ENCODE peak calls at places on chromosomes 12 and 14, in nine cellular contexts. One of them, this sample, is unnamed.
A peak's percentile ranks its signal among the peaks of the same experiment; 100 is the strongest.

GRCh38 chr14:68655021-68655811 is 137.7 kb downstream of the ZFP36L1 start:
- DNase-seq in AG09309: no peak
- DNase-seq in omental fat pad: no peak
- DNase-seq in GM20000: no peak
- DNase-seq in AG04450: no peak
- DNase-seq in fibroblast of mammary gland: no peak
- DNase-seq in tibial nerve: no peak
- DNase-seq in CD4-positive, alpha-beta T cell: no peak
- DNase-seq in coronary artery: peak; percentile 64
- DNase-seq in this sample: no peak

GRCh38 chr12:14238224-14238792 is 127.2 kb upstream of the ATF7IP start:
- DNase-seq in AG09309: no peak
- DNase-seq in coronary artery: no peak
- DNase-seq in AG04450: no peak
- DNase-seq in GM20000: no peak
- DNase-seq in CD4-positive, alpha-beta T cell: no peak
- DNase-seq in fibroblast of mammary gland: peak; percentile 57
- DNase-seq in tibial nerve: no peak
- DNase-seq in omental fat pad: no peak
- DNase-seq in this sample: no peak

GRCh38 chr12:92506460-92506859 is 196.3 kb upstream of the PLEKHG7 start:
- DNase-seq in GM20000: no peak
- DNase-seq in CD4-positive, alpha-beta T cell: no peak
- DNase-seq in fibroblast of mammary gland: peak; percentile 7
- DNase-seq in AG09309: no peak
- DNase-seq in omental fat pad: no peak
- DNase-seq in coronary artery: no peak
- DNase-seq in AG04450: no peak
- DNase-seq in tibial nerve: no peak
- DNase-seq in this sample: no peak

GRCh38 chr12:83092101-83092500 is 405.4 kb downstream of the TMTC2 start:
- DNase-seq in fibroblast of mammary gland: no peak
- DNase-seq in tibial nerve: no peak
- DNase-seq in CD4-positive, alpha-beta T cell: no peak
- DNase-seq in coronary artery: no peak
- DNase-seq in GM20000: no peak
- DNase-seq in AG09309: no peak
- DNase-seq in AG04450: no peak
- DNase-seq in omental fat pad: no peak
- DNase-seq in this sample: no peak

GRCh38 chr12:28611115-28611435 is 420.8 kb downstream of the CCDC91 start:
- DNase-seq in GM20000: no peak
- DNase-seq in omental fat pad: no peak
- DNase-seq in CD4-positive, alpha-beta T cell: no peak
- DNase-seq in fibroblast of mammary gland: peak; percentile 96
- DNase-seq in AG09309: peak; percentile 65
- DNase-seq in tibial nerve: no peak
- DNase-seq in AG04450: peak; percentile 69
- DNase-seq in coronary artery: no peak
- DNase-seq in this sample: no peak

GRCh38 chr12:22529281-22530060 is 14.9 kb downstream of the C2CD5 start:
- DNase-seq in GM20000: no peak
- DNase-seq in CD4-positive, alpha-beta T cell: no peak
- DNase-seq in fibroblast of mammary gland: peak; percentile 73
- DNase-seq in coronary artery: no peak
- DNase-seq in tibial nerve: no peak
- DNase-seq in omental fat pad: no peak
- DNase-seq in AG04450: no peak
- DNase-seq in AG09309: no peak
- DNase-seq in this sample: no peak

GRCh38 chr14:21913759-21914158 is 240.1 kb upstream of the OR4E1 start:
- DNase-seq in fibroblast of mammary gland: peak; percentile 71
- DNase-seq in AG09309: no peak
- DNase-seq in CD4-positive, alpha-beta T cell: peak; percentile 65
- DNase-seq in coronary artery: no peak
- DNase-seq in omental fat pad: no peak
- DNase-seq in tibial nerve: peak; percentile 50
- DNase-seq in AG04450: peak; percentile 1
- DNase-seq in GM20000: peak; percentile 39
- DNase-seq in this sample: peak; percentile 15

GRCh38 chr12:124567035-124567672 is at the start of gene NCOR2:
- DNase-seq in GM20000: peak; percentile 84
- DNase-seq in AG09309: no peak
- DNase-seq in fibroblast of mammary gland: no peak
- DNase-seq in tibial nerve: no peak
- DNase-seq in CD4-positive, alpha-beta T cell: peak; percentile 43
- DNase-seq in AG04450: no peak
- DNase-seq in coronary artery: no peak
- DNase-seq in omental fat pad: no peak
- DNase-seq in this sample: peak; percentile 85

GRCh38 chr12:104605685-104606084 is 148.9 kb downstream of the CHST11 start:
- DNase-seq in tibial nerve: peak; percentile 84
- DNase-seq in omental fat pad: no peak
- DNase-seq in AG04450: no peak
- DNase-seq in GM20000: no peak
- DNase-seq in CD4-positive, alpha-beta T cell: no peak
- DNase-seq in coronary artery: peak; percentile 78
- DNase-seq in AG09309: no peak
- DNase-seq in fibroblast of mammary gland: peak; percentile 74
- DNase-seq in this sample: no peak

GRCh38 chr12:101455685-101456084 is 19.5 kb upstream of the SPIC start:
- DNase-seq in AG04450: no peak
- DNase-seq in AG09309: no peak
- DNase-seq in GM20000: no peak
- DNase-seq in CD4-positive, alpha-beta T cell: no peak
- DNase-seq in tibial nerve: no peak
- DNase-seq in coronary artery: no peak
- DNase-seq in fibroblast of mammary gland: no peak
- DNase-seq in omental fat pad: no peak
- DNase-seq in this sample: no peak

GRCh38 chr12:19857197-19857596 is 417.9 kb downstream of the AEBP2 start:
- DNase-seq in fibroblast of mammary gland: no peak
- DNase-seq in CD4-positive, alpha-beta T cell: no peak
- DNase-seq in AG09309: no peak
- DNase-seq in AG04450: no peak
- DNase-seq in GM20000: no peak
- DNase-seq in omental fat pad: no peak
- DNase-seq in tibial nerve: no peak
- DNase-seq in coronary artery: no peak
- DNase-seq in this sample: no peak

DNA sequence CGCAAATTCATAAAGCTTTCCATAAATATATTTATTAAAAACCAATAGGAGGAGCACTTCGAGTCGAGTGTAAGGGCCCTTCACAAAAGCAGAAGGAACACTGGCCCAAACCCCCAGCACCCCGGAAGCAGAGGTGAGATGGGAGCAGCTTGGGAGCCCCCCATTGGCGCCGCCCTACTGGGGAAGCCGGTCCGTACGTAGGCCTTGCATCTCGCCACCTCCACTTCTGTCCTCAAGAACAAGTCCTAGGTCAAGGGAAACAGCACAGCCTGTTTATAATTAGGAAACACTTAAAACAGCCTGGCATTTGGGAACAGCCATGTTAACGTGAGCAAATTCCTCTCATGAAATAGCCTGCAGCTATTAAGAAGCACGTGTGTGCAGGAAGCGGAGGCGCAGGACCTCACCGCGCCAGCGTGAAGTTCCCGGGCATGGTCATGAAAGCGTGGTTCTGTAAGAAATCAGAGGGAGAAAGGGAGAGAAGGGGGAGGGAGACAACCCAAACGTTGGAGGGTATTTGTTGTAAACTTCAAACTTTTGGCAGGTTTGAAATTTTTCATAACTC is 7.7 kb downstream of the ANKRD9 start:
- DNase-seq in GM20000: no peak
- DNase-seq in tibial nerve: no peak
- DNase-seq in coronary artery: no peak
- DNase-seq in AG09309: no peak
- DNase-seq in omental fat pad: no peak
- DNase-seq in AG04450: no peak
- DNase-seq in CD4-positive, alpha-beta T cell: no peak
- DNase-seq in fibroblast of mammary gland: no peak
- DNase-seq in this sample: no peak
- TF ChIP-seq CTCF in GM20000: no peak
- TF ChIP-seq CTCF in tibial nerve: no peak
- TF ChIP-seq CTCF in coronary artery: no peak
- TF ChIP-seq CTCF in AG09309: peak; percentile 8
- TF ChIP-seq CTCF in omental fat pad: no peak
- TF ChIP-seq CTCF in AG04450: no peak
- TF ChIP-seq CTCF in CD4-positive, alpha-beta T cell: no peak
- TF ChIP-seq CTCF in fibroblast of mammary gland: no peak
- TF ChIP-seq CTCF in this sample: no peak

GRCh38 chr12:53985900-53986685 is 1.1 kb downstream of the HOXC10 start:
- DNase-seq in omental fat pad: no peak
- DNase-seq in CD4-positive, alpha-beta T cell: no peak
- DNase-seq in fibroblast of mammary gland: no peak
- DNase-seq in GM20000: no peak
- DNase-seq in tibial nerve: no peak
- DNase-seq in coronary artery: no peak
- DNase-seq in AG09309: no peak
- DNase-seq in AG04450: no peak
- DNase-seq in this sample: no peak
- TF ChIP-seq CTCF in omental fat pad: no peak
- TF ChIP-seq CTCF in CD4-positive, alpha-beta T cell: no peak
- TF ChIP-seq CTCF in fibroblast of mammary gland: no peak
- TF ChIP-seq CTCF in GM20000: no peak
- TF ChIP-seq CTCF in tibial nerve: peak; percentile 28
- TF ChIP-seq CTCF in coronary artery: no peak
- TF ChIP-seq CTCF in AG09309: no peak
- TF ChIP-seq CTCF in AG04450: no peak
- TF ChIP-seq CTCF in this sample: no peak

DNA sequence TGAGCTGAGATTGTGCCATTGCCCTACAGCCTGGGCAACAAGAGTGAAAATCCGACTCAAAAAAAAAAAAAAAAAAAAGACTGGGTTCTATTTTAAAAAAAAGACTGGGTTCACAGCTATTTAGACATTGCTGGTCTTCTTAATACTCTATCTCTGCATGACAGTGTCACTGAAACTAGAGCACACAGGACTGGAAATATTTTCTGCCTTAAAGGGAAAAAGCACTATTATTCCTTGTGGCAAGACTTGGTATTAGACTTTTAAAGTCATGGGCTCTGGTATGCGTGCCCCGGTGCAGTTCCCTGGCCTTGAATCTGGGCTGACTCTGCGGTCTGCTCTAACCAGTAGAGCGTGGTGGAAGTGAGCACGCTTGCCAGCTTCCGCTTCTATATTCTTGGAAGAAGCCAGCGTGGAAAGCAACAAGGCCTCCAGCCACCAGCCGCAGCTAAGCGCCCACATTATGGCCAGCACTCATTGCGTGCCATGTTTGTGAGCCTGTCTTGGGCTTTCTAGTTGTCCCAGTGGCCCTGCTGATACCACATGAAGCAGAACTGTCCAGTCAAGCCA is 31.3 kb downstream of the PRKAB1 start:
- DNase-seq in tibial nerve: no peak
- DNase-seq in AG04450: no peak
- DNase-seq in CD4-positive, alpha-beta T cell: no peak
- DNase-seq in omental fat pad: no peak
- DNase-seq in coronary artery: no peak
- DNase-seq in GM20000: no peak
- DNase-seq in AG09309: peak; percentile 67
- DNase-seq in fibroblast of mammary gland: no peak
- DNase-seq in this sample: no peak
- TF ChIP-seq CTCF in tibial nerve: no peak
- TF ChIP-seq CTCF in AG04450: no peak
- TF ChIP-seq CTCF in CD4-positive, alpha-beta T cell: no peak
- TF ChIP-seq CTCF in omental fat pad: no peak
- TF ChIP-seq CTCF in coronary artery: no peak
- TF ChIP-seq CTCF in GM20000: no peak
- TF ChIP-seq CTCF in AG09309: peak; percentile 3
- TF ChIP-seq CTCF in fibroblast of mammary gland: no peak
- TF ChIP-seq CTCF in this sample: no peak

GRCh38 chr14:26191123-26191522 is 406.7 kb downstream of the NOVA1 start:
- DNase-seq in AG04450: no peak
- DNase-seq in omental fat pad: no peak
- DNase-seq in coronary artery: no peak
- DNase-seq in fibroblast of mammary gland: peak; percentile 60
- DNase-seq in GM20000: no peak
- DNase-seq in AG09309: no peak
- DNase-seq in CD4-positive, alpha-beta T cell: no peak
- DNase-seq in tibial nerve: no peak
- DNase-seq in this sample: no peak
- TF ChIP-seq CTCF in AG04450: no peak
- TF ChIP-seq CTCF in omental fat pad: no peak
- TF ChIP-seq CTCF in coronary artery: no peak
- TF ChIP-seq CTCF in fibroblast of mammary gland: peak; percentile 47
- TF ChIP-seq CTCF in GM20000: no peak
- TF ChIP-seq CTCF in AG09309: no peak
- TF ChIP-seq CTCF in CD4-positive, alpha-beta T cell: no peak
- TF ChIP-seq CTCF in tibial nerve: no peak
- TF ChIP-seq CTCF in this sample: no peak